ENCODE peak calls at places on chromosomes 2 and 18, in four cellular contexts. L is head of caudate nucleus, U is NCI-H1436, Y is dorsolateral prefrontal cortex. M is an unnamed sample.

GRCh38 chr2:25885933-25886332 is 7.6 kb upstream of the ASXL2 start:
- DNase-seq in L (no peak), U (no peak), Y (no peak), M (no peak)

GRCh38 chr2:109448946-109449788 is 164.6 kb downstream of the SEPTIN10 start:
- DNase-seq in L (no peak), U (no peak), Y (peak), M (no peak)

GRCh38 chr18:79378416-79379250 is 17.1 kb upstream of the NFATC1 start:
- DNase-seq in L (peak), U (no peak), Y (peak), M (no peak)

GRCh38 chr2:26941486-26941885 is 29.0 kb upstream of the MAPRE3 start:
- DNase-seq in L (no peak), U (no peak), Y (no peak), M (no peak)

GRCh38 chr2:13714466-13714865 is 918.1 kb upstream of the LRATD1 start:
- DNase-seq in L (no peak), U (no peak), Y (no peak), M (no peak)

GRCh38 chr18:3712485-3712884 is 262.5 kb downstream of the TGIF1 start:
- DNase-seq in L (no peak), U (no peak), Y (no peak), M (no peak)

GRCh38 chr2:172552547-172553291 is 3.2 kb upstream of the PDK1 start:
- DNase-seq in L (no peak), U (no peak), Y (no peak), M (no peak)

GRCh38 chr2:8515390-8515761 is 166.5 kb upstream of the ID2 start:
- DNase-seq in L (no peak), U (no peak), Y (no peak), M (peak)

M was measured in chondrocyte.